ENCODE peak calls at places on chromosomes 5 and 9, in six cellular contexts. C is H9, F is cardiac fibroblast, U is WTC11, O is upper lobe of right lung, Q is heart left ventricle. K is an unnamed sample.

GRCh38 chr5:66122379-66123034 is 21.6 kb upstream of the SREK1 start:
- DNase-seq in Q (no peak), U (no peak), F (no peak), C (no peak), O (no peak), K (no peak)

GRCh38 chr9:138077126-138077525 is 199.5 kb downstream of the CACNA1B start:
- DNase-seq in Q (no peak), U (no peak), C (no peak), F (no peak), O (peak), K (no peak)

GRCh38 chr9:33116855-33117254 is 40.4 kb upstream of the SMU1 start:
- DNase-seq in F (no peak), C (no peak), U (no peak), Q (peak), O (no peak), K (no peak)

GRCh38 chr5:124162782-124163532 is 583.5 kb downstream of the ZNF608 start:
- DNase-seq in Q (peak), U (no peak), F (peak), C (no peak), O (no peak), K (peak)

GRCh38 chr5:8685704-8686103 is 816.8 kb downstream of the MTRR start:
- DNase-seq in F (no peak), O (no peak), C (peak), U (peak), Q (no peak), K (peak)

GRCh38 chr5:178232124-178232919 is at the start of gene PHYKPL:
- DNase-seq in F (peak), Q (peak), C (peak), U (peak), O (peak), K (peak)

GRCh38 chr5:179265529-179266290 is 79.6 kb downstream of the ADAMTS2 start:
- DNase-seq in U (peak), Q (peak), O (peak), F (peak), C (peak), K (no peak)

GRCh38 chr5:88288798-88289197 is 20.2 kb upstream of the TMEM161B start:
- DNase-seq in F (no peak), U (no peak), Q (no peak), O (no peak), C (no peak), K (no peak)

GRCh38 chr9:100515578-100516494 is 42.9 kb downstream of the TMEFF1 start:
- DNase-seq in F (peak), U (no peak), Q (no peak), C (no peak), O (no peak), K (no peak)

GRCh38 chr9:115764649-115765048 is 388.9 kb upstream of the PAPPA start:
- DNase-seq in Q (no peak), C (no peak), F (peak), U (no peak), O (no peak), K (no peak)
- TF ChIP-seq CTCF in Q (no peak), C (no peak), F (no peak), U (no peak), O (no peak), K (no peak)

GRCh38 chr5:52920929-52921328 is 68.2 kb upstream of the ITGA2 start:
- DNase-seq in O (no peak), U (no peak), Q (no peak), C (no peak), F (peak), K (no peak)
- TF ChIP-seq CTCF in O (no peak), U (no peak), Q (no peak), C (no peak), F (no peak), K (no peak)

GRCh38 chr9:72586388-72587160 is 65.2 kb downstream of the TMC1 start:
- DNase-seq in F (peak), O (no peak), C (no peak), U (no peak), Q (no peak), K (no peak)
- TF ChIP-seq CTCF in F (peak), O (peak), C (no peak), U (no peak), Q (no peak), K (no peak)

GRCh38 chr9:2623046-2623865 is 1.7 kb downstream of the VLDLR start:
- DNase-seq in U (peak), C (peak), O (peak), F (peak), Q (peak), K (peak)

GRCh38 chr9:2618289-2618688 is 3.3 kb upstream of the VLDLR start:
- DNase-seq in F (no peak), C (no peak), U (no peak), Q (no peak), O (no peak), K (no peak)

GRCh38 chr9:2621678-2622360 is at the start of gene VLDLR:
- DNase-seq in Q (peak), F (peak), U (peak), O (no peak), C (peak), K (peak)

GRCh38 chr9:2622361-2623045 is 916 bp downstream of the VLDLR start:
- DNase-seq in U (peak), F (peak), O (peak), Q (peak), C (peak), K (peak)

DNA sequence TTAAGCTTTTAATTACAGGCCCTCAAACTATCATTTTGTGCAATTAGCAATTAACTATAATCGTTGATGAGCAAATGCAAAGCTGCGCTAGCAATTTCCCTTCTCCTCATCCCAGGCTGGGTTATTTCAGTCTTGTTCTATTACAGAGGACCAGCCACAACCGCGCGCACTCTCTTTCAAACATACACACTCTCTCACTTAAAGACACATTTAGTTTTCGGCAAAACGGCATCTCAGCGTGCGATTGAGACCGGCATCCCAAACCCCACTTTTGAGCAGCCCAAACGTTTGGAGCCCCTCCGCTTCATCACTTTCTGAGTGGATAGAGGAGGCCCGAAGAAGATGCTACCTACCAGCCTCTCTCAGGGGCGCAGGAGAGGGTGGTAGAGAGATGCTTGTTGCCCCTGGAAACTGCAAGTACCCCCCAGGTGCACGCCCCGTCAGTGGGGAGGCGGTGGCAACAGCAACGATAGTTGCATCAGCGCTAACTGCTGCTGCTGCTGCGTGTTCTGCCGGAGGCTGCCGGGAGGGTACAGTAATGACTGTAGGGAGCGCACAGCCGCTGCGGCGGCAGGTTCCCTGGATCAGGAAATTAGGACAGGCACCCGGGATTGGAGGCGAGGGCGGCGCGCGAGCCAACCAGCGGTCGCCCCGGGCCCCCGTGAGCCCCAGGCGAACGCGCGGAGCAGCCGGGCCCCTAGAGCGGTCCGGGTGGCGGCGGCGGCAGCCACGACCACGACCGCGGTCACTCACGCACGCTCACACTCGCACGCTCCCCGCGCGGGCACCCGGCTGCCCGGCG is 510 bp upstream of the VLDLR start:
- DNase-seq in O (peak), C (peak), F (peak), Q (peak), U (peak), K (peak)
- TF ChIP-seq CTCF in O (peak), C (peak), F (peak), Q (no peak), U (no peak), K (peak)

GRCh38 chr9:107020040-107020530 is 157.1 kb downstream of the ZNF462 start:
- DNase-seq in F (peak), Q (no peak), O (no peak), C (no peak), U (no peak), K (no peak)
- TF ChIP-seq CTCF in F (peak), Q (no peak), O (no peak), C (no peak), U (no peak), K (no peak)

GRCh38 chr5:146947181-146947941 is 68.8 kb upstream of the PPP2R2B start:
- DNase-seq in C (no peak), O (no peak), Q (no peak), F (peak), U (peak), K (peak)
- TF ChIP-seq CTCF in C (peak), O (peak), Q (peak), F (no peak), U (peak), K (peak)

GRCh38 chr9:38434833-38435232 is 10.6 kb upstream of the IGFBPL1 start:
- DNase-seq in Q (no peak), O (no peak), U (no peak), C (no peak), F (no peak), K (no peak)
- TF ChIP-seq CTCF in Q (no peak), O (no peak), U (no peak), C (no peak), F (no peak), K (no peak)

GRCh38 chr5:165809914-165810313 is 2304.5 kb downstream of the MAT2B start:
- DNase-seq in U (no peak), F (no peak), Q (no peak), C (no peak), O (no peak), K (no peak)

GRCh38 chr5:165808358-165808757 is 2302.9 kb downstream of the MAT2B start:
- DNase-seq in U (no peak), O (no peak), F (no peak), C (no peak), Q (no peak), K (no peak)

GRCh38 chr5:165805756-165806155 is 2300.3 kb downstream of the MAT2B start:
- DNase-seq in O (no peak), F (no peak), U (peak), Q (no peak), C (peak), K (peak)
- TF ChIP-seq CTCF in O (no peak), F (no peak), U (no peak), Q (no peak), C (peak), K (peak)

DNA sequence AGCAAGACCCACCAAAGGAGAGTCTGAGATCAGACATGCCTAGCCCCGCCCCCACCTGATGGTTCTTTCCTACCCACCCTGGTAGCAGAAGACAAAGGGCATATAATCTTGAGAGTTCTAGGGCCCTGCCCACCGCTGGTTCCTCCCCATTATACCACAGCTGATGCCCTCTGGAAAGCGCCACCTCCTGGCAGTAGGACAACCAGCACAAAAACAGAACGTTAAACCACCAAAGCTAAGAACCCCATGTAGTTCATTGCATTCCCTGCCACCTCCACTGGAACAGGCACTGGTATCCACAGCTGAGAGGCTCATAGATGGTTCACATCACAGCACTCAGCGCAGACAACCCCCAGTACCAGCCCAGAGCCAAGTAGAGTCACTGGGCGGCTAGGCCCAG is 81.2 kb upstream of the TRPC7 start:
- DNase-seq in U (no peak), F (no peak), Q (no peak), O (no peak), C (no peak), K (no peak)
- TF ChIP-seq CTCF in U (no peak), F (no peak), Q (no peak), O (no peak), C (peak), K (peak)

K was measured in WERI-Rb-1.